ENCODE peak calls at places on chromosomes 6 and 20, in six cellular contexts. L, U, Q, T, W and K are unnamed samples. For H3K4me1, the result is how much of the 10 kb centered on the place peaks cover.

GRCh38 chr6:1322725-1323219 is 10.9 kb downstream of the FOXQ1 start:
- DNase-seq in L (no peak), U (no peak), Q (no peak), T (peak), W (no peak), K (no peak)

GRCh38 chr6:80547827-80548226 is 441.4 kb downstream of the BCKDHB start:
- DNase-seq in L (no peak), U (no peak), Q (peak), T (peak), W (no peak), K (no peak)

GRCh38 chr6:145206247-145206907 is 528.9 kb downstream of the EPM2A start:
- DNase-seq in L (no peak), U (no peak), Q (no peak), T (peak), W (no peak), K (no peak)

GRCh38 chr20:37343212-37343993 is 2.5 kb upstream of the SRC start:
- DNase-seq in L (no peak), U (no peak), Q (no peak), T (no peak), W (peak), K (no peak)

GRCh38 chr6:68709882-68710281 is 74.8 kb downstream of the ADGRB3 start:
- DNase-seq in L (no peak), U (no peak), Q (no peak), T (no peak), W (no peak), K (no peak)

GRCh38 chr6:98382246-98382645 is 452.1 kb upstream of the POU3F2 start:
- DNase-seq in L (no peak), U (no peak), Q (no peak), T (no peak), W (no peak), K (no peak)

GRCh38 chr20:31560900-31561598 is 44.0 kb upstream of the ID1 start:
- DNase-seq in L (no peak), U (no peak), Q (peak), T (peak), W (no peak), K (peak)

GRCh38 chr6:84615113-84615850 is 149.1 kb downstream of the TBX18 start:
- DNase-seq in L (no peak), U (no peak), Q (no peak), T (no peak), W (no peak), K (no peak)

GRCh38 chr6:4008324-4009047 is 70.5 kb downstream of the FAM217A start:
- DNase-seq in L (no peak), U (no peak), Q (peak), T (peak), W (no peak), K (peak)

DNA sequence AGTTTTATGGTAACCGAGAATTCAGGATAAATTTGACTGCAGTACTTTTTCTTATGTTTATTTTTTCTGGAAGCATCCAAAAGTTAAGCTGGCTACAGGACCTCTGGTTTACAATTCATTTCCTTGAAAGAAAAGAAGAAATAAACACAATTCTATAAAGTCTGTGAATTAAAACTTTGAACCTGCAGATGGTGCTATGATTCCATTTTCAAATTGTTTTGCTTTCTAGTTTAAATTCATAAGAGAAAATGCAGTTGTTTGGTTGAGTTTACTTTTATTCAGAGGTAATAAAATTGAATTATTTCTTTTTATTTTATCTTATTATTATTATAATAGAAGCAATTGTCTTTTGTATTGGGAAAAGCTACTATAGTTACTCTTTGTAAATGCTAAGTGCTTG is 1.8 kb upstream of the VIP start:
- DNase-seq in L (no peak), U (no peak), Q (no peak), T (peak), W (no peak), K (no peak)
- TF ChIP-seq CTCF in L (no peak), U (peak), Q (no peak), T (no peak), W (no peak), K (peak)

GRCh38 chr6:139149383-139149782 is 14.5 kb downstream of the HECA start:
- DNase-seq in L (no peak), U (peak), Q (no peak), T (peak), W (no peak), K (no peak)

GRCh38 chr6:139152088-139152891 is 17.4 kb downstream of the HECA start:
- DNase-seq in L (no peak), U (no peak), Q (no peak), T (peak), W (no peak), K (no peak)

GRCh38 chr6:139150915-139151314 is 16.0 kb downstream of the HECA start:
- DNase-seq in L (no peak), U (no peak), Q (peak), T (no peak), W (no peak), K (no peak)

GRCh38 chr6:139152892-139153271 is 18.0 kb downstream of the HECA start:
- DNase-seq in L (no peak), U (no peak), Q (no peak), T (no peak), W (no peak), K (no peak)

DNA sequence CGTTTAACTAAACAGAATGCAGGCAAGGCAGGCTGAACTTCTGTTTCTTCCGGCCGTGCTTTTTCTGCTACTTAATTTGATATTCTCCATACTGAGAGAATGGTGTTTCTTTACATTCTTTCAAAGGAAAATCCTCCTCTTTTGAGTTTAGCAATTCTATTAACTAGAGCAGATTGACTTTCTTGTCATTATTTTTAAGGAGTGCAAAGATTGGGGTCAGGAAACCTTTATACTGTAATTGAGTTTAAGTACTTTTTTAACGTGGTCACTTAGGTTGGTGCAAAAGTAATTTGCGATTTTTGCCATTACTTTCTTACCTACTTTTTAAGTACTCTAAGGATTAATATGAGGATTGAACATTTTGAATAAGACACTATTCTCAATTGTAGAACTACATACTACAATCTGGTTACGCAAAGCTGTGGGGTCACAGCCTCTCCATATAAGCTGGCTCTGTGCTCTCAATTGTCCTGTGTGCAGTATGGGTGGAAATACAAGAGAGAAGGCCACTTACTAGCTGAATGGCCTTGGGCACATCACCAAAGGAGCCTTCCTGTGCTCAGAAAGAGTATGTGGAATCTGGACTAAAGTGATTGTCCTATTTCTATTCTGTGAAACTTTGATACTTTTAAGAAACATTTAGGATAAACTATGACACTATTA is 16.7 kb downstream of the HECA start:
- DNase-seq in L (no peak), U (no peak), Q (no peak), T (no peak), W (no peak), K (no peak)
- H3K4me1 ChIP-seq in L (under half), U (half or more), Q (half or more), T (under half), W (half or more), K (under half)

GRCh38 chr6:156450421-156450820 is 326.8 kb upstream of the ARID1B start:
- DNase-seq in L (no peak), U (no peak), Q (no peak), T (no peak), W (no peak), K (no peak)

GRCh38 chr6:156451726-156452125 is 325.5 kb upstream of the ARID1B start:
- DNase-seq in L (no peak), U (no peak), Q (no peak), T (no peak), W (no peak), K (no peak)

GRCh38 chr6:156449569-156449968 is 327.6 kb upstream of the ARID1B start:
- DNase-seq in L (no peak), U (no peak), Q (no peak), T (no peak), W (no peak), K (no peak)

GRCh38 chr6:156451088-156451487 is 326.1 kb upstream of the ARID1B start:
- DNase-seq in L (no peak), U (no peak), Q (no peak), T (no peak), W (no peak), K (no peak)

DNA sequence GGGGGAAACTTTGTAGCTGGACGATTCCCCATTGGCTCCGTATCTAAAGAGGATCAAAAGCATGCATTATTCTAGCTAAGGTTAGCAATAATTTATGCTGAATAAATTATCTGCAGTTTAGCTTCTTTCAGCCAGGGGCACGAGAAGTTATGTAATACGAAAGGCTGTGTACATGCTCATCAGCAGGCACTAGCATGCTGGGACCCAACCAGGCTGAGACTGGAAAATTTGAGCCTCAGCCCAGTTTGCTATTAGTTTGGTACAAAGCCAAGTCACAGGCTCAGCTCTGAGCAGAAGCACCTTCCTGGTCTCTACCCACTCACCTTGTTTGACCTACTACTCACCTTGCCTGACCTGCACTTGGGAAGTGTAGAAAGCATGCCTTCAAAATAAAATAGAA is 328.1 kb upstream of the ARID1B start:
- DNase-seq in L (no peak), U (peak), Q (no peak), T (no peak), W (no peak), K (no peak)
- TF ChIP-seq CTCF in L (no peak), U (no peak), Q (peak), T (no peak), W (no peak), K (no peak)

DNA sequence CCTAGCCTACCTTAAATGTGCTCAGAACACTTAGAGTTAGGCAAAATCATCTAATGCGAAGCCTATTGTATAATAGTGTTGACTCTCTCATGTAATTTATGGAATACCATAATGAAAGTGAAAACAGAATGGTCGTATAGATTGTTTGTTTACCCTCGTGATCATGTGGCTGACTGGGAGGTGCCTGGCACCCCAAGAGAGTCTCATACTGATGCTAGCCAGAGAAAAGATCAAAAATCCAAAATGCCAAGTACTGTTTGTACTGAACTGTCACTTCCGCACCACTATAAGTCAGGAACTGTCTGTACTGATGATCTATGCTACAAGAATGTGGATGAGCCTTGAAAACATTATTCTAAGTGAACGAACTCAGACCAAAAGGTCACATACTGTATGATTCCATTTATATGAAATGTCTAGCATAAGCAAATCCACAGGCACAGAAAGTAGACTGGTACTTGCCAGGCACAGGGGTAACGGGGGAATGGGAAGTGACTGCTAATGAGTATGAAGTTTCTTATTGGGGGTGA is 22.4 kb downstream of the ZMYND8 start:
- DNase-seq in L (no peak), U (no peak), Q (peak), T (peak), W (no peak), K (peak)
- H3K4me1 ChIP-seq in L (under half), U (half or more), Q (half or more), T (under half), W (under half), K (half or more)

GRCh38 chr20:7274870-7275269 is 507.4 kb downstream of the BMP2 start:
- DNase-seq in L (no peak), U (no peak), Q (no peak), T (no peak), W (no peak), K (no peak)

GRCh38 chr20:7269452-7269851 is 502.0 kb downstream of the BMP2 start:
- DNase-seq in L (no peak), U (no peak), Q (no peak), T (no peak), W (no peak), K (no peak)

GRCh38 chr20:7275628-7276237 is 508.2 kb downstream of the BMP2 start:
- DNase-seq in L (no peak), U (no peak), Q (no peak), T (no peak), W (no peak), K (no peak)

GRCh38 chr20:7272512-7272911 is 505.0 kb downstream of the BMP2 start:
- DNase-seq in L (no peak), U (no peak), Q (no peak), T (no peak), W (no peak), K (no peak)
- TF ChIP-seq CTCF in L (no peak), U (peak), Q (no peak), T (peak), W (no peak), K (peak)

GRCh38 chr6:33692760-33693158 is 18.7 kb downstream of the UQCC2 start:
- DNase-seq in L (no peak), U (no peak), Q (no peak), T (peak), W (no peak), K (peak)
- H3K4me1 ChIP-seq in L (under half), U (half or more), Q (under half), T (under half), W (under half), K (under half)

DNA sequence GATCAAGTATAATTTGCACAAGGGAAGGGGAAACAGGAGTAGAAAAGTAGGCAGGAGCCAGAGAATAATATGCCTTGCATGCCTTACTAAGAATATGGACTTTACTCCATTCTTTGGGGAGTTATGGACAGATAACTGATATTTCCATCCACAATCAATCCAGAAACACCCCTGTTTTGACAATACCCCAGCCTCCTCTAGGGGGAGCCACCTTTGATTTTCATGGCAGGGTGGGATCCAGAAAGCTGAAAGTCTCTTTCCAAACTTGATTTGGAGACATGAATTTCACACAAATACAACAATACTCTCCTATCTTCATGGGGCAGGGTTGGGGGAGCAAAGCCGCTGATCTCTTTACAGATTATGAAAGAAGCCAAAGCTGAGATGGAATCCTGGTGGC is 404.1 kb downstream of the FOXA2 start:
- DNase-seq in L (no peak), U (no peak), Q (no peak), T (no peak), W (no peak), K (no peak)
- TF ChIP-seq CTCF in L (peak), U (no peak), Q (peak), T (no peak), W (no peak), K (no peak)

GRCh38 chr20:1897965-1898464 is 2.8 kb downstream of the SIRPA start:
- DNase-seq in L (peak), U (no peak), Q (no peak), T (no peak), W (no peak), K (no peak)
- H3K4me1 ChIP-seq in L (under half), U (under half), Q (under half), T (under half), W (under half), K (under half)

GRCh38 chr20:51381557-51381956 is 161.0 kb downstream of the NFATC2 start:
- DNase-seq in L (no peak), U (no peak), Q (no peak), T (no peak), W (no peak), K (no peak)
- TF ChIP-seq CTCF in L (no peak), U (no peak), Q (no peak), T (no peak), W (no peak), K (no peak)